ENCODE peak calls at places on chromosomes 16 and 17, in five cellular contexts. One of them, this sample, is unnamed.

GRCh38 chr17:52159810-52160578 is 1.5 kb upstream of the CA10 start:
- DNase-seq in astrocyte of the spinal cord: no peak
- DNase-seq in HCT116: no peak
- DNase-seq in CD4-positive, alpha-beta T cell: no peak
- DNase-seq in fibroblast of lung: no peak
- DNase-seq in this sample: no peak

GRCh38 chr16:17369441-17369951 is 101.3 kb downstream of the XYLT1 start:
- DNase-seq in astrocyte of the spinal cord: no peak
- DNase-seq in CD4-positive, alpha-beta T cell: peak; percentile 75
- DNase-seq in HCT116: no peak
- DNase-seq in fibroblast of lung: no peak
- DNase-seq in this sample: no peak

GRCh38 chr17:83053021-83053778 is 26.2 kb upstream of the METRNL start:
- DNase-seq in HCT116: no peak
- DNase-seq in CD4-positive, alpha-beta T cell: peak; percentile 32
- DNase-seq in fibroblast of lung: peak; percentile 48
- DNase-seq in astrocyte of the spinal cord: no peak
- DNase-seq in this sample: no peak

GRCh38 chr17:36921131-36921851 is 16.0 kb upstream of the LHX1 start:
- DNase-seq in astrocyte of the spinal cord: peak; percentile 56
- DNase-seq in HCT116: peak; percentile 98
- DNase-seq in fibroblast of lung: peak; percentile 82
- DNase-seq in CD4-positive, alpha-beta T cell: no peak
- DNase-seq in this sample: no peak

GRCh38 chr17:1120596-1121441 is 59.0 kb downstream of the ABR start:
- DNase-seq in CD4-positive, alpha-beta T cell: no peak
- DNase-seq in fibroblast of lung: no peak
- DNase-seq in astrocyte of the spinal cord: no peak
- DNase-seq in HCT116: no peak
- DNase-seq in this sample: no peak

GRCh38 chr16:49742428-49743205 is 113.3 kb downstream of the ZNF423 start:
- DNase-seq in astrocyte of the spinal cord: no peak
- DNase-seq in CD4-positive, alpha-beta T cell: no peak
- DNase-seq in fibroblast of lung: no peak
- DNase-seq in HCT116: no peak
- DNase-seq in this sample: no peak

GRCh38 chr16:380837-381787 is 666 bp downstream of the PGAP6 start:
- DNase-seq in fibroblast of lung: no peak
- DNase-seq in astrocyte of the spinal cord: no peak
- DNase-seq in CD4-positive, alpha-beta T cell: no peak
- DNase-seq in HCT116: no peak
- DNase-seq in this sample: peak; percentile 87

GRCh38 chr17:79468183-79468944 is 142.5 kb downstream of the RBFOX3 start:
- DNase-seq in HCT116: no peak
- DNase-seq in CD4-positive, alpha-beta T cell: no peak
- DNase-seq in astrocyte of the spinal cord: no peak
- DNase-seq in fibroblast of lung: no peak
- DNase-seq in this sample: no peak

GRCh38 chr17:8420041-8420934 is 15.4 kb upstream of the NDEL1 start:
- DNase-seq in HCT116: no peak
- DNase-seq in CD4-positive, alpha-beta T cell: no peak
- DNase-seq in astrocyte of the spinal cord: peak; percentile 65
- DNase-seq in fibroblast of lung: peak; percentile 59
- DNase-seq in this sample: no peak

GRCh38 chr16:65905326-65905725 is 461.2 kb upstream of the CDH5 start:
- DNase-seq in HCT116: no peak
- DNase-seq in CD4-positive, alpha-beta T cell: no peak
- DNase-seq in astrocyte of the spinal cord: no peak
- DNase-seq in fibroblast of lung: no peak
- DNase-seq in this sample: no peak

GRCh38 chr16:65727534-65728137 is 605.8 kb upstream of the CDH11 start:
- DNase-seq in fibroblast of lung: no peak
- DNase-seq in CD4-positive, alpha-beta T cell: no peak
- DNase-seq in astrocyte of the spinal cord: no peak
- DNase-seq in HCT116: no peak
- DNase-seq in this sample: no peak

GRCh38 chr16:70396209-70396904 is 42.5 kb downstream of the ST3GAL2 start:
- DNase-seq in HCT116: no peak
- DNase-seq in astrocyte of the spinal cord: no peak
- DNase-seq in fibroblast of lung: no peak
- DNase-seq in CD4-positive, alpha-beta T cell: no peak
- DNase-seq in this sample: no peak

GRCh38 chr16:88424536-88425230 is 28.4 kb upstream of the ZFPM1 start:
- DNase-seq in astrocyte of the spinal cord: no peak
- DNase-seq in fibroblast of lung: peak; percentile 17
- DNase-seq in CD4-positive, alpha-beta T cell: no peak
- DNase-seq in HCT116: no peak
- DNase-seq in this sample: no peak

GRCh38 chr16:15440852-15441251 is 6.5 kb downstream of the BMERB1 start:
- DNase-seq in CD4-positive, alpha-beta T cell: no peak
- DNase-seq in HCT116: no peak
- DNase-seq in astrocyte of the spinal cord: peak; percentile 54
- DNase-seq in fibroblast of lung: peak; percentile 86
- DNase-seq in this sample: no peak

GRCh38 chr16:79795556-79795955 is 195.0 kb upstream of the MAF start:
- DNase-seq in fibroblast of lung: no peak
- DNase-seq in astrocyte of the spinal cord: no peak
- DNase-seq in HCT116: no peak
- DNase-seq in CD4-positive, alpha-beta T cell: no peak
- DNase-seq in this sample: no peak

GRCh38 chr17:76252040-76252954 is 12.0 kb upstream of the RNF157 start:
- DNase-seq in fibroblast of lung: peak; percentile 82
- DNase-seq in CD4-positive, alpha-beta T cell: no peak
- DNase-seq in HCT116: no peak
- DNase-seq in astrocyte of the spinal cord: peak; percentile 52
- DNase-seq in this sample: no peak

GRCh38 chr16:610513-611381 is 20.0 kb upstream of the WFIKKN1 start:
- DNase-seq in CD4-positive, alpha-beta T cell: peak; percentile 67
- DNase-seq in astrocyte of the spinal cord: peak; percentile 26
- DNase-seq in fibroblast of lung: peak; percentile 18
- DNase-seq in HCT116: no peak
- DNase-seq in this sample: no peak

GRCh38 chr16:14003119-14003570 is 68.0 kb upstream of the MRTFB start:
- DNase-seq in astrocyte of the spinal cord: peak; percentile 41
- DNase-seq in HCT116: no peak
- DNase-seq in fibroblast of lung: peak; percentile 77
- DNase-seq in CD4-positive, alpha-beta T cell: no peak
- DNase-seq in this sample: peak; percentile 91

GRCh38 chr17:4716081-4716480 is 5.6 kb downstream of the ARRB2 start:
- DNase-seq in astrocyte of the spinal cord: no peak
- DNase-seq in fibroblast of lung: no peak
- DNase-seq in HCT116: no peak
- DNase-seq in CD4-positive, alpha-beta T cell: no peak
- DNase-seq in this sample: no peak

GRCh38 chr17:57946798-57947358 is 8.3 kb downstream of the CUEDC1 start:
- DNase-seq in CD4-positive, alpha-beta T cell: no peak
- DNase-seq in astrocyte of the spinal cord: peak; percentile 81
- DNase-seq in HCT116: no peak
- DNase-seq in fibroblast of lung: peak; percentile 71
- DNase-seq in this sample: no peak

GRCh38 chr17:39639566-39640458 is 2.9 kb downstream of the STARD3 start:
- DNase-seq in astrocyte of the spinal cord: no peak
- DNase-seq in CD4-positive, alpha-beta T cell: no peak
- DNase-seq in fibroblast of lung: no peak
- DNase-seq in HCT116: no peak
- DNase-seq in this sample: no peak

DNA sequence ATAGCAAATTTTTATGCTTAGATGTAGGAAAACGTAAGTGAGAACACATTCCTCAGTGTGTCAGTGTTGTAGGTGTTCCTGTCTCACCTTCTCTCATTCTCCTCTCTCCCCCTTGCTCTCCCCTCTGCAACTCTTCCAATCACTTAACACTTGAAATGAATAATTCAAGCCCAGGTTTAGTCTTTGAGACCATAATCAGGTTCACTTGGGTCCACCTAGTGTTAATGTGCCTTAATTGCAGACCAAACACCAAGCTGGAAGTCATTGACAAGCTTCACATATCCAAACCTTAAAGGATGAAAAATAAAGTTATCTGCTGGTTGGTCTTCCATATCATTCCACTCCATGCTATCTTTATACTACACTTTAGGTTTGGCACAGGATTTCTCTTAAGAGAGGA is 37.0 kb downstream of the STXBP4 start:
- DNase-seq in astrocyte of the spinal cord: peak; percentile 20
- DNase-seq in HCT116: peak; percentile 63
- DNase-seq in fibroblast of lung: peak; percentile 19
- DNase-seq in CD4-positive, alpha-beta T cell: no peak
- DNase-seq in this sample: no peak
- TF ChIP-seq CTCF in astrocyte of the spinal cord: peak; percentile 46
- TF ChIP-seq CTCF in HCT116: peak; percentile 80
- TF ChIP-seq CTCF in fibroblast of lung: peak; percentile 57
- TF ChIP-seq CTCF in CD4-positive, alpha-beta T cell: peak; percentile 26
- TF ChIP-seq CTCF in this sample: peak; percentile 34

DNA sequence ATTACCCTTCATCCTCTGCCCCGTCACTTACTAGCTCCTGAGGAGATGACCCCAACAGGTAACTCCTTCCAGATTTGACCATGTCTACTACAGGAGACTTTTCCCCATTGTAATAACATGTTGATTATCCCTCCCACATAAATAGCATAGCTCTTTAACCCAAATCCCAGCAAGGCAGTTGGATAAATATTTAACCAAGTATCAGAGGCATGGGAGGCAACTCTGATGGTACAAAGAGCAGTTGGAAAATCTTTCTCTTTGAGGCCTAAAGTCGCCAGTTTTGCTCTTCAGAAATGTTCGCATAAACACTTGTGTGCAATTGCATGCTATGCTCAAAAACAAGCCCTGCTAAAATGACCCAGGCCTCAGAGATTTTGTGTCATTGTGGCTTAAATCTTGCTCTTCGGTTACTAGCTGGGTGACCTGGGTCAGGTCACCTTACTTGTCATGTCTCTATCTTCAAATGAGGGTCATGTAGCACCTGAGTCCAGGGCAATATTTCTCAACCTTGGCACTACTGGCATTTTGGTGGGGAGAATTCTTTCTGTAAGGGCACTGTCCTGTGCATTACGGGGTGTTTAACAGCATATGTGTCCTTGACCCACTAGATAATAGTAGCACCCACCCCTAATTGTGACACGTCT is 48.8 kb downstream of the HSD17B2 start:
- DNase-seq in fibroblast of lung: no peak
- DNase-seq in CD4-positive, alpha-beta T cell: no peak
- DNase-seq in astrocyte of the spinal cord: no peak
- DNase-seq in HCT116: no peak
- DNase-seq in this sample: peak; percentile 13
- TF ChIP-seq CTCF in fibroblast of lung: no peak
- TF ChIP-seq CTCF in CD4-positive, alpha-beta T cell: no peak
- TF ChIP-seq CTCF in astrocyte of the spinal cord: no peak
- TF ChIP-seq CTCF in HCT116: no peak
- TF ChIP-seq CTCF in this sample: no peak

DNA sequence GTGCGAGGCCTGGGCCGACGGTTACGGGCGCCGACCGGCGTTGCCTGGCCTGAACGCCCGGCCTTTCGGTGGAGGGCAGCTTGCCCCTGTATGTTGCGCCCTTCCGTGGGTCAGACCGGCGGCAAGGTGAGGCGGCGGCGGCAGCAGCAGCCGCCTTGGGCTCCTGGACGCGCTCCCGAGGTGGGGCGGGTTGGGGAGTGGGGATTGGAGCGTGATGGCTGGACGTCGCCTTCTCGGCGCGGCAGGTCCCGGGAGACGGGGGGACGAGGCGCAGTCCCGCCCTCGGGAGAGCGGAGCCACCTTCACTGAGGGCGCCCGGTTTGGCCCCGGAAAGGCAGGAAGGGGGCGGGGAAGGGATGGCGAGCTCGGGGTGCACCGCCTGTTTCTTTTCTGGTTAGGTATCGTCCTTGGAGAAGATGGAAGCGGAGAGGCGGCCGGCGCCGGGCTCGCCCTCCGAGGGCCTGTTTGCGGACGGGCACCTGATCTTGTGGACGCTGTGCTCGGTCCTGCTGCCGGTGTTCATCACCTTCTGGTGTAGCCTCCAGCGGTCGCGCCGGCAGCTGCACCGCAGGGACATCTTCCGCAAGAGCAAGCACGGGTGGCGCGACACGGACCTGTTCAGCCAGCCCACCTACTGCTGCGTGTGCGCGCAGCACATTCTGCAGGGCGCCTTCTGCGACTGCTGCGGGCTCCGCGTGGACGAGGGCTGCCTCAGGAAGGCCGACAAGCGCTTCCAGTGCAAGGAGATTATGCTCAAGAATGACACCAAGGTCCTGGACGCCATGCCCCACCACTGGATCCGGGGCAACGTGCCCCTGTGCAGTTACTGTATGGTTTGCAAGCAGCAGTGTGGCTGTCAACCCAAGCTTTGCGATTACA is 668 bp downstream of the DGKE start:
- DNase-seq in HCT116: no peak
- DNase-seq in CD4-positive, alpha-beta T cell: peak; percentile 74
- DNase-seq in fibroblast of lung: peak; percentile 27
- DNase-seq in astrocyte of the spinal cord: no peak
- DNase-seq in this sample: no peak
- TF ChIP-seq CTCF in HCT116: no peak
- TF ChIP-seq CTCF in CD4-positive, alpha-beta T cell: no peak
- TF ChIP-seq CTCF in fibroblast of lung: no peak
- TF ChIP-seq CTCF in astrocyte of the spinal cord: no peak
- TF ChIP-seq CTCF in this sample: no peak

GRCh38 chr16:72856797-72857196 is 191.1 kb downstream of the ZFHX3 start:
- DNase-seq in fibroblast of lung: no peak
- DNase-seq in HCT116: no peak
- DNase-seq in astrocyte of the spinal cord: no peak
- DNase-seq in CD4-positive, alpha-beta T cell: no peak
- DNase-seq in this sample: no peak
- TF ChIP-seq CTCF in fibroblast of lung: peak; percentile 19
- TF ChIP-seq CTCF in HCT116: peak; percentile 52
- TF ChIP-seq CTCF in astrocyte of the spinal cord: peak; percentile 47
- TF ChIP-seq CTCF in CD4-positive, alpha-beta T cell: no peak
- TF ChIP-seq CTCF in this sample: peak; percentile 44

GRCh38 chr17:78172284-78173024 is 4.1 kb downstream of the SYNGR2 start:
- DNase-seq in fibroblast of lung: no peak
- DNase-seq in HCT116: no peak
- DNase-seq in CD4-positive, alpha-beta T cell: no peak
- DNase-seq in astrocyte of the spinal cord: peak; percentile 20
- DNase-seq in this sample: no peak

GRCh38 chr17:78175643-78175981 is 7.2 kb downstream of the SYNGR2 start:
- DNase-seq in fibroblast of lung: no peak
- DNase-seq in HCT116: no peak
- DNase-seq in CD4-positive, alpha-beta T cell: no peak
- DNase-seq in astrocyte of the spinal cord: no peak
- DNase-seq in this sample: no peak

GRCh38 chr17:78173025-78173715 is 4.8 kb downstream of the SYNGR2 start:
- DNase-seq in astrocyte of the spinal cord: no peak
- DNase-seq in fibroblast of lung: no peak
- DNase-seq in HCT116: no peak
- DNase-seq in CD4-positive, alpha-beta T cell: no peak
- DNase-seq in this sample: no peak

GRCh38 chr17:78174870-78175642 is 6.7 kb downstream of the SYNGR2 start:
- DNase-seq in astrocyte of the spinal cord: no peak
- DNase-seq in HCT116: no peak
- DNase-seq in fibroblast of lung: no peak
- DNase-seq in CD4-positive, alpha-beta T cell: no peak
- DNase-seq in this sample: no peak

DNA sequence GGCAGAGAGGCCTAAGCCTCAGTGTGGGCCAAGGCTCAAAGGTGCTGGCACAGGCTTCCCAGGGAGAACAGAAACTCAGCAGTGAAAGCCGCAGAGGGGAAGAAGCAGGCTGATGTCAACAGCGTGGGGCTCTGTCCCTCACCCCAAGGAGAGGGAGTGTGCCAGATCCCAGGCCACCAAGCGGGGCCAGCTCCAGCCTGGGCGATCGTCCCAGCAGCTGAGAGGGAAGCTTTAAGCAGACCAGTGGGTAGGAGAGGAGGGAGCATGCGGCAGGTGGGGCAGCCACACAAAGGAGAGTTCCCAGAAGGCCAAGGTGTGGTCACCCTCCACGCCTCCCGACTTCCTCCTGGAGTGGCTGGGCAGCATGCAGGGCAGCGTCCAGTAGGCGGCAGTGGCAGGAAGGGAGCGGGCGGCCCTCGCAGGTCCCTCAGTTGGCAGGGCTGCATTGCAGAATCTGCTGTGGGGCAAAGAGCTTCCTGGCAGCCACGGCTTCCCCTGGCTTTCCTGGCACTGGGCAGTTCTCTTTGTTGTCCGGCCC is 6.0 kb downstream of the SYNGR2 start:
- DNase-seq in astrocyte of the spinal cord: peak; percentile 8
- DNase-seq in fibroblast of lung: no peak
- DNase-seq in CD4-positive, alpha-beta T cell: no peak
- DNase-seq in HCT116: no peak
- DNase-seq in this sample: no peak
- TF ChIP-seq CTCF in astrocyte of the spinal cord: peak; percentile 13
- TF ChIP-seq CTCF in fibroblast of lung: no peak
- TF ChIP-seq CTCF in CD4-positive, alpha-beta T cell: no peak
- TF ChIP-seq CTCF in HCT116: no peak
- TF ChIP-seq CTCF in this sample: no peak